ENCODE peak calls at places on chromosomes 12 and 14, in five cellular contexts. D is T-helper 2 cell, H is NCI-H1092 treated with DMSO at 0.1 percent for 48 hours, M is BJ, C is NCI-H2081 treated with DMSO at 0.1 percent for 48 hours. T is an unnamed sample.

GRCh38 chr12:89368386-89368785 is 16.1 kb upstream of the DUSP6 start:
- DNase-seq in D (no peak), H (no peak), M (no peak), C (no peak), T (no peak)

GRCh38 chr12:78431931-78432330 is 432.6 kb upstream of the SYT1 start:
- DNase-seq in D (no peak), H (no peak), M (peak; percentile 13), C (no peak), T (no peak)

GRCh38 chr12:50215033-50215432 is 47.9 kb upstream of the CERS5 start:
- DNase-seq in D (no peak), H (no peak), M (no peak), C (no peak), T (no peak)

GRCh38 chr12:15244341-15244740 is 23.1 kb upstream of the RERG start:
- DNase-seq in D (no peak), H (peak; percentile 96), M (no peak), C (peak; percentile 55), T (no peak)

GRCh38 chr14:33307691-33308369 is 369.2 kb downstream of the NPAS3 start:
- DNase-seq in D (no peak), H (peak; percentile 99), M (peak; percentile 80), C (peak; percentile 33), T (no peak)

GRCh38 chr12:124883263-124883876 is 19.7 kb upstream of the SCARB1 start:
- DNase-seq in D (no peak), H (no peak), M (no peak), C (no peak), T (no peak)

GRCh38 chr14:99231850-99232401 is 40.1 kb downstream of the BCL11B start:
- DNase-seq in D (peak; percentile 55), H (no peak), M (no peak), C (no peak), T (no peak)

GRCh38 chr14:64604854-64605253 is 55.1 kb downstream of the PPP1R36 start:
- DNase-seq in D (no peak), H (no peak), M (no peak), C (no peak), T (no peak)

GRCh38 chr12:114328292-114328691 is 77.7 kb downstream of the TBX5 start:
- DNase-seq in D (no peak), H (no peak), M (no peak), C (no peak), T (no peak)

GRCh38 chr14:90775441-90775840 is 40.8 kb downstream of the TTC7B start:
- DNase-seq in D (no peak), H (no peak), M (no peak), C (no peak), T (no peak)

T was measured in T-helper 1 cell.